ENCODE peak calls at places on chromosome 21, in nine cellular contexts. Z is HepG2, P is stomach, S is prostate gland, O is GM23338, I is transverse colon, V is esophagus muscularis mucosa, U is K562, L is SK-N-SH. A is an unnamed sample.

GRCh38 chr21:41526478-41527087 is 18.6 kb upstream of the TMPRSS2 start:
- DNase-seq in Z (no peak), P (peak), S (peak), O (no peak), I (peak), V (no peak), U (no peak), L (no peak), A (no peak)

GRCh38 chr21:42188663-42189062 is 30.3 kb upstream of the ABCG1 start:
- DNase-seq in Z (no peak), P (no peak), S (no peak), O (no peak), I (no peak), V (peak), U (no peak), L (no peak), A (no peak)

GRCh38 chr21:42858185-42858847 is 21.0 kb downstream of the WDR4 start:
- DNase-seq in Z (no peak), P (no peak), S (no peak), O (no peak), I (no peak), V (no peak), U (no peak), L (no peak), A (no peak)

GRCh38 chr21:44710756-44711326 is 531 bp downstream of the TSPEAR start:
- DNase-seq in Z (no peak), P (no peak), S (no peak), O (peak), I (no peak), V (no peak), U (no peak), L (peak), A (peak)

GRCh38 chr21:42060166-42060565 is 11.0 kb upstream of the UMODL1 start:
- DNase-seq in Z (no peak), P (no peak), S (no peak), O (no peak), I (no peak), V (no peak), U (no peak), L (no peak), A (no peak)

GRCh38 chr21:14046401-14046800 is 164.4 kb downstream of the LIPI start:
- DNase-seq in Z (no peak), P (no peak), S (no peak), O (no peak), I (no peak), V (no peak), U (no peak), L (no peak), A (no peak)

GRCh38 chr21:27077501-27077900 is 110.6 kb upstream of the ADAMTS5 start:
- DNase-seq in Z (no peak), P (no peak), S (no peak), O (no peak), I (no peak), V (no peak), U (no peak), L (no peak), A (no peak)

GRCh38 chr21:31700040-31700439 is 31.9 kb downstream of the SCAF4 start:
- DNase-seq in Z (no peak), P (no peak), S (no peak), O (no peak), I (no peak), V (no peak), U (no peak), L (no peak), A (no peak)

GRCh38 chr21:27511241-27511640 is 544.4 kb upstream of the ADAMTS5 start:
- DNase-seq in Z (no peak), P (no peak), S (no peak), O (no peak), I (no peak), V (no peak), U (no peak), L (no peak), A (no peak)

GRCh38 chr21:26473471-26473870 is 99.6 kb downstream of the CYYR1 start:
- DNase-seq in Z (no peak), P (no peak), S (no peak), O (no peak), I (no peak), V (no peak), U (no peak), L (no peak), A (no peak)

GRCh38 chr21:15059397-15059796 is 5.4 kb downstream of the NRIP1 start:
- DNase-seq in Z (no peak), P (no peak), S (no peak), O (no peak), I (no peak), V (no peak), U (no peak), L (no peak), A (no peak)

GRCh38 chr21:15061284-15061683 is 3.5 kb downstream of the NRIP1 start:
- DNase-seq in Z (no peak), P (no peak), S (no peak), O (no peak), I (no peak), V (no peak), U (no peak), L (no peak), A (no peak)

GRCh38 chr21:15060776-15061175 is 4.0 kb downstream of the NRIP1 start:
- DNase-seq in Z (no peak), P (no peak), S (no peak), O (no peak), I (no peak), V (no peak), U (peak), L (no peak), A (no peak)

GRCh38 chr21:15057290-15057689 is 7.5 kb downstream of the NRIP1 start:
- DNase-seq in Z (no peak), P (no peak), S (no peak), O (peak), I (peak), V (no peak), U (peak), L (no peak), A (no peak)

GRCh38 chr21:15058718-15059316 is 6.0 kb downstream of the NRIP1 start:
- DNase-seq in Z (no peak), P (no peak), S (no peak), O (peak), I (no peak), V (no peak), U (peak), L (no peak), A (no peak)
- TF ChIP-seq POLR2AphosphoS5 in Z (peak), P (no peak), S (peak), O (no peak), I (no peak), V (no peak), U (no peak), L (no peak), A (no peak)

DNA sequence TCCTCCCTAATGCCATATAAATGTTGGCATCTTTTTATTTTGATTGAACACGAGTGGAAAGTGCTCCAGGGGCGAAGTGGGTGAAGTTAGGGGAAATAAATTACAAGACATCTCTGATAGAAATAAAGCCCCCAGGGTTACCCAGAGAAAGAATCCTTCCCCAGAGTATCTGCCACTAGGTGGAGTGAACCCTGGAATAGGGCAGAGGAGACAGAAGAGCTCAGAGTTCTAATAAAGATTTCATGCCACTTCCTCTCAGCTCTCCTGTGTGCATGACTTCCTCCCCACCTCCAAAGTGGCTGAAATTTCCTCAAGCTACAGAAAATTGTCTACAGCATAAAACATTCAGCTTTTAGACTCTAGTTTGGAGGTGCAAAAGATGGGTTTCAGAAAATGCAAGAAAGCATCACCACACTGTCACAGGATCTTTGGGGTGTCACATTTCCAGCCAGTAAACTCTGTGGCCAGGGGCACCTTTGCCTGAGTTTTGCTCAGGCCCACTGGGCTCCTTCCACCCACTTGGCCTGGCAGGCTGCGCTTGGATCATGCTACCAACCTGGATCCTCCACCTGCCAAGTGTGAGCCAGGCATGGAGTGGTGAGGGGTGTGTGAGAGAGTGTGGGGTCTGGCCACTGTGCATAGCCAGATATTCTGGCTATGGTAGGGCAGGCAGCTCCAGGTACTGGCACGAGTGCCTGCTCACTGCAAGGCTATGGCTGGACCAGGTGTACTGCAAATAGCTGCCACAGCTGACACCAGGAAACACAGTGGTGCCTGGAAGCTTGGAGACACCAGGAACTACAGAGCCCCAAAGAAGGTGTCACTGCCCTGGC is 208.8 kb upstream of the USP25 start:
- DNase-seq in Z (peak), P (no peak), S (no peak), O (peak), I (no peak), V (no peak), U (no peak), L (peak), A (no peak)
- TF ChIP-seq CTCF in Z (peak), P (no peak), S (no peak), O (peak), I (no peak), V (no peak), U (no peak), L (peak), A (no peak)

DNA sequence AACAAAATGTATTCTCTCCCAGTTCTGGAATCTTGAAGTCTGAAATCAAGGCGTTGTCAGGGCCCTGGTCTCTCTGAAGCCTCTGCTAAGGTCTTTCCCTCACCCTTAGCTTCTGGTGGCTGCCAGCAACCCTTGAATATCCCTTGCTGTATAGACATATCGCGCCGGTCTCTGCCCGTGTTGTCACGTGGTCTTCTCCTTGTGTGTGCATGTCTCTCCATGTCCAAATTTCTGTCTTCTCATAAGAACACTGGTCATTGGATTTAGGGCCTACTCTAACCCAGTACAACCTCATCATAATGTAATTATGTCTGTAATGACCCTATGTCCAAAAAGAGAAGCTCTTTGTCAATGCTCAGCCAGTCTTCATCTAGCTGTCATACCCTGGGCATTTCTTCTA is 85.7 kb upstream of the ETS2 start:
- DNase-seq in Z (no peak), P (no peak), S (no peak), O (no peak), I (no peak), V (no peak), U (no peak), L (no peak), A (no peak)
- TF ChIP-seq POLR2AphosphoS5 in Z (no peak), P (no peak), S (no peak), O (no peak), I (no peak), V (no peak), U (no peak), L (no peak), A (no peak)

GRCh38 chr21:45927851-45928850 is 53.4 kb upstream of the COL6A1 start:
- DNase-seq in Z (no peak), P (no peak), S (no peak), O (no peak), I (no peak), V (no peak), U (no peak), L (no peak), A (no peak)

GRCh38 chr21:45929477-45929876 is 52.1 kb upstream of the COL6A1 start:
- DNase-seq in Z (no peak), P (no peak), S (no peak), O (no peak), I (no peak), V (no peak), U (no peak), L (no peak), A (no peak)

GRCh38 chr21:45923146-45923545 is 58.4 kb upstream of the COL6A1 start:
- DNase-seq in Z (peak), P (peak), S (peak), O (peak), I (peak), V (no peak), U (peak), L (peak), A (peak)

GRCh38 chr21:45927032-45927431 is 54.5 kb upstream of the COL6A1 start:
- DNase-seq in Z (no peak), P (no peak), S (no peak), O (no peak), I (no peak), V (no peak), U (no peak), L (no peak), A (no peak)

DNA sequence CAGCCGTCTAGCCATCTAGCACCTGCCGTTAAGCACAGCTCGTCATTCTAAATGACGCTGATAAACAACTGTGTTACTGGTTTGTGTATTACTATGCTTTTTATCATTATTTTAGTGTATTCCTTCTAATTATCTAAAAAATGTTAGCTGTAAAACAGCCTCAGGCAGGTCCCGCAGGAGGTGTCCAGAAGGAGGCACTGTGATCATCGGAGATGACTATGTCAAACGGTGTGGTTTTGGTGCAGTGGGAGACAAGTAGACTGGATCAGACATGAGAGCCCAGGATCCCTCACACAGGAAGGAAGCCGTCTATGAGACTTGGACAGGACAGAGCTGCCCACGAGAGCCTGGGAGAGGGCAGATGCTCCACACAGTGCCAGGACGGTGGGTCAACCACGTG is 55.3 kb upstream of the COL6A1 start:
- DNase-seq in Z (no peak), P (no peak), S (no peak), O (peak), I (no peak), V (no peak), U (no peak), L (no peak), A (no peak)
- TF ChIP-seq CTCF in Z (no peak), P (no peak), S (no peak), O (peak), I (no peak), V (no peak), U (peak), L (peak), A (no peak)

DNA sequence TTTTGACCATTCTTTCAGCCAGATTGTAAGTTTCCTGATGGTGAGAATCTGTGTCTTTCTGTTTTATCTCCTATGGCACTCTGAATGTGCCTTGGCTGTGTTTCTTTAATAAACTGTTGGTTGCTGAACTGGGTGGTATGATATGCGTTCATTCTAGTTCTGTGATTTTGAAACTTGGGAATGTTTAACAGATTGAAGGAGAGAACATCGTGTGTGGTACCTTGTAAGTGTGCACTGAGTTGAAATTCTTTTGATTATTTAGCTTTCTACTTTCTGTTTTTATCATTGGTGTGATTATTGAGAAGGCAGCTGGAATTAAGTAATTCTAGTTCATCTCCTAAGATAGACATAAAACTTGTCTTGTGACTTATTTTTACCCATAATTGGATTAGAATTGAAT is 4.6 kb downstream of the BACH1 start:
- DNase-seq in Z (no peak), P (no peak), S (no peak), O (no peak), I (no peak), V (no peak), U (no peak), L (no peak), A (no peak)
- TF ChIP-seq POLR2AphosphoS5 in Z (no peak), P (no peak), S (no peak), O (no peak), I (no peak), V (no peak), U (no peak), L (no peak), A (no peak)

DNA sequence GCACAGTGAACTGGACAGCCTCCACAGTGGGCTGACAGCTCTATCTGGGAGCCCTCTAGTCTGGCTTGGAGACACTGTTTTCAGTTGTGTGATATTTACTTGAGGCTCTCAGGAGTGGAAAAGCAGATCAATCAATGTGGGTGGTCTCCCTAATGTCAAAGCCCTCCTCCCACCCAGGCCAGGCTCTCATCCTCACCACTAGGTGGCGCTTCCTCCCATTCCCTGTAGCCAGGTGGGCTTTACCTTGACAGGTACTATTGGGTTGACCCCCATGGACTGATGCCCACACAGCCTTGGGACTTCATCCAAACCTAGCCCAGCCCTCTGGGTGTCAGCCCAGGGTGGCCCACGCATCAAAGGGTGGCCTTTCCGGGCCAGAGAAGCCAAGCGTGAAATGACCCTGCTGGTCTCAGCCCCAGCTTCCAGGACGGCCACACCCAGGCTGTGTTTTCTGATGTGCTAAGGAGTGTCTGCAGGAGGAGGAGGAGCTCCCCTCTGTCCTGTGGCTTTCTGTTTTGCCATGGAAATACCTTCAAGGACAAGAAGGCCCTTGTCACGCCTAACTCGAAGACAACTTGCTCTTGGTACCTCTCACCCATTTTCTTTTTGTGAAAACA is 54.0 kb downstream of the CLIC6 start:
- DNase-seq in Z (no peak), P (no peak), S (no peak), O (peak), I (no peak), V (no peak), U (peak), L (peak), A (no peak)
- TF ChIP-seq CTCF in Z (peak), P (peak), S (no peak), O (peak), I (no peak), V (peak), U (peak), L (peak), A (no peak)

GRCh38 chr21:29192999-29193563 is 62.6 kb downstream of the MAP3K7CL start:
- DNase-seq in Z (no peak), P (no peak), S (no peak), O (no peak), I (no peak), V (no peak), U (no peak), L (peak), A (no peak)
- TF ChIP-seq POLR2AphosphoS5 in Z (no peak), P (no peak), S (no peak), O (no peak), I (no peak), V (no peak), U (no peak), L (peak), A (peak)